ENCODE peak calls at places on chromosomes 4 and X, in nine cellular contexts. G is NCI-H2081; S is adrenal gland; I is NCI-H1436; E is activated gamma-delta T cell; X is HTR-8/SVneo; M is AG08395; W is activated naive CD8-positive, alpha-beta T cell treated with anti-CD3 and anti-CD28 coated beads for 36 hours; Q is GM23248. J is an unnamed sample.

GRCh38 chrX:97524997-97525396 is 641.3 kb downstream of the RPA4 start:
- DNase-seq in S (no peak), E (no peak), M (peak), X (no peak), G (no peak), Q (peak), W (no peak), I (no peak), J (no peak)

GRCh38 chr4:2267320-2267811 is 5.5 kb upstream of the MXD4 start:
- DNase-seq in E (no peak), S (no peak), W (no peak), X (no peak), Q (no peak), M (no peak), I (no peak), G (no peak), J (no peak)

GRCh38 chr4:78845469-78845868 is 69.3 kb downstream of the BMP2K start:
- DNase-seq in Q (peak), E (no peak), I (no peak), S (no peak), M (no peak), X (no peak), W (no peak), G (no peak), J (no peak)

GRCh38 chrX:152876931-152877840 is 20.7 kb upstream of the ZNF185 start:
- DNase-seq in M (no peak), X (no peak), I (no peak), W (no peak), E (no peak), G (no peak), S (no peak), Q (no peak), J (no peak)

GRCh38 chrX:44996282-44996681 is 123.3 kb downstream of the KDM6A start:
- DNase-seq in Q (peak), I (no peak), M (no peak), E (no peak), G (no peak), W (no peak), S (no peak), X (no peak), J (no peak)

GRCh38 chr4:89981789-89982334 is 87.2 kb downstream of the MMRN1 start:
- DNase-seq in I (no peak), G (no peak), E (no peak), M (no peak), X (no peak), S (no peak), Q (no peak), W (no peak), J (no peak)

GRCh38 chr4:119232286-119232685 is 19.8 kb downstream of the USP53 start:
- DNase-seq in S (no peak), I (no peak), M (no peak), E (no peak), Q (no peak), W (no peak), X (no peak), G (no peak), J (no peak)

GRCh38 chr4:4663028-4663427 is 121.2 kb upstream of the STX18 start:
- DNase-seq in X (no peak), M (no peak), W (no peak), S (no peak), I (no peak), E (no peak), G (no peak), Q (peak), J (no peak)

GRCh38 chr4:174516794-174517193 is 5.5 kb downstream of the HPGD start:
- DNase-seq in Q (no peak), G (no peak), E (no peak), X (no peak), S (no peak), W (no peak), M (no peak), I (no peak), J (no peak)

GRCh38 chr4:7964890-7965662 is 25.4 kb upstream of the AFAP1 start:
- DNase-seq in W (peak), Q (peak), M (peak), S (peak), I (no peak), E (no peak), X (no peak), G (no peak), J (peak)

GRCh38 chrX:123803331-123803983 is 56.4 kb upstream of the XIAP start:
- DNase-seq in G (peak), S (peak), I (peak), E (no peak), X (peak), Q (peak), W (peak), M (peak), J (no peak)

GRCh38 chrX:44474410-44474809 is 68.2 kb downstream of the FUNDC1 start:
- DNase-seq in E (no peak), I (no peak), Q (peak), G (no peak), W (no peak), X (no peak), S (no peak), M (peak), J (no peak)

GRCh38 chrX:130224810-130225209 is 43.9 kb downstream of the ZNF280C start:
- DNase-seq in M (no peak), X (no peak), Q (peak), G (no peak), E (no peak), I (no peak), W (no peak), S (no peak), J (no peak)